ENCODE peak calls at places on chromosomes 4 and X, in ten cellular contexts. Q is H4; O is stimulated activated CD8-positive, alpha-beta memory T cell treated with anti-CD3 and anti-CD28 coated beads, Interleukin-7, amount 100 ng/mL, for 1 hour; L is MCF 10A; M is AG08395; H is OCI-LY7; Y is sciatic nerve; B is CD8-positive, alpha-beta T cell; E is GM23248; K is T-helper 9 cell. N is an unnamed sample.

GRCh38 chr4:37431417-37431743 is 186.8 kb downstream of the NWD2 start:
- DNase-seq in Q (no peak), O (no peak), L (no peak), M (no peak), H (no peak), Y (no peak), B (no peak), E (no peak), K (no peak), N (no peak)

GRCh38 chrX:30015440-30015839 is 199.9 kb upstream of the MAGEB2 start:
- DNase-seq in Q (no peak), O (no peak), L (no peak), M (no peak), H (no peak), Y (no peak), B (no peak), E (no peak), K (no peak), N (no peak)

GRCh38 chrX:103879339-103879738 is 47.3 kb upstream of the RAB9B start:
- DNase-seq in Q (no peak), O (no peak), L (no peak), M (peak), H (no peak), Y (no peak), B (no peak), E (peak), K (no peak), N (no peak)

GRCh38 chr4:45662996-45663395 is 460.9 kb downstream of the GABRG1 start:
- DNase-seq in Q (peak), O (no peak), L (peak), M (no peak), H (no peak), Y (no peak), B (no peak), E (peak), K (no peak), N (no peak)

GRCh38 chr4:25795566-25796454 is 67.0 kb downstream of the SEL1L3 start:
- DNase-seq in Q (peak), O (no peak), L (peak), M (peak), H (no peak), Y (no peak), B (no peak), E (peak), K (no peak), N (peak)

GRCh38 chr4:127698789-127699200 is 31.4 kb upstream of the SLC25A31 start:
- DNase-seq in Q (peak), O (no peak), L (peak), M (peak), H (no peak), Y (no peak), B (no peak), E (peak), K (no peak), N (peak)

GRCh38 chr4:4602468-4602867 is 60.6 kb upstream of the STX18 start:
- DNase-seq in Q (no peak), O (no peak), L (no peak), M (no peak), H (no peak), Y (no peak), B (no peak), E (no peak), K (no peak), N (no peak)

GRCh38 chr4:7158991-7159390 is 33.3 kb upstream of the SORCS2 start:
- DNase-seq in Q (no peak), O (no peak), L (no peak), M (no peak), H (no peak), Y (peak), B (no peak), E (no peak), K (no peak), N (no peak)

GRCh38 chr4:152992027-152992426 is 55.9 kb downstream of the FHDC1 start:
- DNase-seq in Q (no peak), O (no peak), L (peak), M (no peak), H (no peak), Y (no peak), B (no peak), E (no peak), K (no peak), N (no peak)

GRCh38 chr4:156838761-156839160 is 132.8 kb downstream of the PDGFC start:
- DNase-seq in Q (no peak), O (no peak), L (no peak), M (no peak), H (no peak), Y (no peak), B (no peak), E (peak), K (no peak), N (no peak)

GRCh38 chr4:140739971-140740370 is 16.2 kb downstream of the TBC1D9 start:
- DNase-seq in Q (no peak), O (no peak), L (no peak), M (no peak), H (no peak), Y (no peak), B (no peak), E (peak), K (no peak), N (no peak)

GRCh38 chrX:108071578-108071977 is 19.8 kb downstream of the PSMD10 start:
- DNase-seq in Q (no peak), O (no peak), L (no peak), M (no peak), H (no peak), Y (no peak), B (no peak), E (no peak), K (no peak), N (no peak)

GRCh38 chrX:18983711-18984380 is at the start of gene PHKA2:
- DNase-seq in Q (peak), O (no peak), L (peak), M (peak), H (no peak), Y (peak), B (no peak), E (peak), K (peak), N (peak)

GRCh38 chr4:2365054-2365912 is 53.2 kb downstream of the ZFYVE28 start:
- DNase-seq in Q (no peak), O (no peak), L (no peak), M (no peak), H (no peak), Y (no peak), B (no peak), E (no peak), K (no peak), N (no peak)

GRCh38 chrX:103688949-103689348 is 2.5 kb upstream of the MORF4L2 start:
- DNase-seq in Q (peak), O (no peak), L (peak), M (peak), H (peak), Y (no peak), B (no peak), E (peak), K (no peak), N (no peak)

GRCh38 chrX:41027388-41027787 is 57.9 kb upstream of the USP9X start:
- DNase-seq in Q (no peak), O (no peak), L (peak), M (peak), H (no peak), Y (no peak), B (no peak), E (peak), K (no peak), N (peak)

GRCh38 chr4:25180524-25181131 is 20.4 kb upstream of the SEPSECS start:
- DNase-seq in Q (peak), O (no peak), L (peak), M (peak), H (peak), Y (no peak), B (no peak), E (peak), K (peak), N (no peak)

GRCh38 chr4:24568425-24568824 is 15.9 kb downstream of the DHX15 start:
- DNase-seq in Q (no peak), O (no peak), L (no peak), M (peak), H (no peak), Y (no peak), B (no peak), E (peak), K (no peak), N (no peak)

GRCh38 chr4:112951362-112951962 is 98.0 kb upstream of the ANK2 start:
- DNase-seq in Q (no peak), O (no peak), L (peak), M (peak), H (peak), Y (no peak), B (no peak), E (peak), K (no peak), N (no peak)

GRCh38 chr4:151573945-151574344 is 165.0 kb downstream of the FHIP1A start:
- DNase-seq in Q (peak), O (no peak), L (peak), M (peak), H (no peak), Y (no peak), B (no peak), E (peak), K (no peak), N (no peak)

GRCh38 chrX:137945470-137945869 is 379.5 kb downstream of the ZIC3 start:
- DNase-seq in Q (no peak), O (no peak), L (no peak), M (no peak), H (no peak), Y (no peak), B (no peak), E (no peak), K (no peak), N (no peak)